ENCODE peak calls at places on chromosomes 1 and 21, in eight cellular contexts. P is tibial artery, O is endodermal cell, S is esophagus squamous epithelium, K is HCT116, X is IMR-90, N is stomach, B is colonic mucosa. H is an unnamed sample.

GRCh38 chr1:183590225-183591191 is at the start of gene NCF2:
- DNase-seq in P (no peak), O (no peak), S (no peak), K (no peak), X (peak), N (peak), B (no peak), H (no peak)

GRCh38 chr1:165928075-165928731 is 100.8 kb downstream of the UCK2 start:
- DNase-seq in P (no peak), O (peak), S (no peak), K (peak), X (peak), N (peak), B (peak), H (no peak)

GRCh38 chr1:45803299-45803780 is at the start of gene MAST2:
- DNase-seq in P (peak), O (peak), S (peak), K (peak), X (peak), N (peak), B (peak), H (peak)

GRCh38 chr1:31944205-31945089 is 6.3 kb upstream of the PTP4A2 start:
- DNase-seq in P (peak), O (peak), S (peak), K (peak), X (peak), N (peak), B (peak), H (peak)

GRCh38 chr1:205493241-205494085 is 11.0 kb upstream of the CDK18 start:
- DNase-seq in P (peak), O (no peak), S (no peak), K (no peak), X (peak), N (peak), B (no peak), H (no peak)

GRCh38 chr1:214264196-214264595 is 16.8 kb upstream of the SMYD2 start:
- DNase-seq in P (no peak), O (no peak), S (no peak), K (no peak), X (no peak), N (no peak), B (no peak), H (no peak)

GRCh38 chr1:192654607-192655389 is 18.9 kb downstream of the RGS13 start:
- DNase-seq in P (no peak), O (no peak), S (no peak), K (no peak), X (peak), N (no peak), B (no peak), H (no peak)

GRCh38 chr21:33821580-33822322 is 93.9 kb downstream of the ATP5PO start:
- DNase-seq in P (no peak), O (no peak), S (no peak), K (no peak), X (no peak), N (no peak), B (no peak), H (no peak)

GRCh38 chr1:204398197-204399125 is 13.2 kb downstream of the PPP1R15B start:
- DNase-seq in P (no peak), O (peak), S (no peak), K (peak), X (peak), N (peak), B (peak), H (no peak)

GRCh38 chr1:1079408-1080121 is 5.5 kb upstream of the RNF223 start:
- DNase-seq in P (peak), O (peak), S (no peak), K (peak), X (peak), N (peak), B (peak), H (peak)

GRCh38 chr21:36254106-36254941 is 65.7 kb upstream of the MORC3 start:
- DNase-seq in P (no peak), O (no peak), S (no peak), K (no peak), X (peak), N (no peak), B (peak), H (no peak)

GRCh38 chr1:94514095-94514727 is 27.3 kb downstream of the F3 start:
- DNase-seq in P (no peak), O (peak), S (no peak), K (peak), X (peak), N (no peak), B (peak), H (no peak)

GRCh38 chr1:240029418-240029817 is 62.3 kb upstream of the FMN2 start:
- DNase-seq in P (no peak), O (no peak), S (no peak), K (no peak), X (peak), N (no peak), B (no peak), H (no peak)

GRCh38 chr1:99849413-99849743 is 783 bp upstream of the AGL start:
- DNase-seq in P (no peak), O (no peak), S (no peak), K (no peak), X (no peak), N (no peak), B (peak), H (no peak)

GRCh38 chr1:208242829-208243521 is 1.2 kb downstream of the PLXNA2 start:
- DNase-seq in P (no peak), O (peak), S (no peak), K (no peak), X (no peak), N (peak), B (no peak), H (no peak)

GRCh38 chr1:225474986-225475820 is 47.4 kb upstream of the LBR start:
- DNase-seq in P (peak), O (peak), S (no peak), K (peak), X (peak), N (peak), B (peak), H (peak)

DNA sequence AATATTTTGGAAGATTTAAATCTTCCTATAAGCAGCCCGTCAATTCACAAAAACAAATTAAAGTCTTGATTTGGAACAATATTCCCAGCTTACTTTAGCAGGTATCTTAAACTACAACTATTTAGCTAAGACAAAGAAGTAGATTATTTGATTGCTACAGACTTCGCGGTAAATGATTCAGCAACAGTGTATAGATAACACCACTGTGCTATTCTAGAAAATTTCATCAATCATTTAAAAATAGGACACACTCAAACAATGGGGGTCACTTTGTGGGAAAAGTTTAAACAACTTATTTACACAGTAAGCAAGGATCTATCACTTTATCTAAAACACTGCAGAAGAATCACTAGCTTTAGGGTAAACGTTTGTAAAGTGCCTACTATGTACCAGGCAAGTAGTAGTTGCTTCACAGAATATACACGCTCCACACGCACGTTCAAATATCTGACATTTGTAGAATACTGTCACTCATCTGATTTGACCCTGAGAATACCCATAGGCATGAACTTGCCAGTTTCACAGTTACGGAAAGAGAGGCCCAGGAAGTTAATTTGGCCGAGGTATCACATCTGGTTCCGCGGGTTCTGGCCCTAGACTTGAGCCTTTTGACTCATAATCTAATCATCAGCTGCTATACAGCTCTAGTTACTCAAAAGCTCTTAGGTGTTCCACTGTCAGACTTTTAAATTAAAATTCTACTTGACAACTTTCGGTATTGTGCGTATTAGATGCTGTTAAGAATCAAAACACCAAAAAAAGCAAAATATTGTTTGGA is 876 bp downstream of the DENND2C start:
- DNase-seq in P (no peak), O (peak), S (no peak), K (no peak), X (peak), N (no peak), B (no peak), H (no peak)
- H3K27ac ChIP-seq in P (peak), O (no peak), S (peak), K (peak), X (no peak), N (peak), B (no peak), H (no peak)

GRCh38 chr1:55808263-55808662 is 593.1 kb upstream of the USP24 start:
- DNase-seq in P (no peak), O (no peak), S (no peak), K (no peak), X (no peak), N (no peak), B (no peak), H (no peak)

GRCh38 chr1:55800503-55800902 is 585.3 kb upstream of the USP24 start:
- DNase-seq in P (no peak), O (no peak), S (no peak), K (no peak), X (no peak), N (no peak), B (no peak), H (no peak)

DNA sequence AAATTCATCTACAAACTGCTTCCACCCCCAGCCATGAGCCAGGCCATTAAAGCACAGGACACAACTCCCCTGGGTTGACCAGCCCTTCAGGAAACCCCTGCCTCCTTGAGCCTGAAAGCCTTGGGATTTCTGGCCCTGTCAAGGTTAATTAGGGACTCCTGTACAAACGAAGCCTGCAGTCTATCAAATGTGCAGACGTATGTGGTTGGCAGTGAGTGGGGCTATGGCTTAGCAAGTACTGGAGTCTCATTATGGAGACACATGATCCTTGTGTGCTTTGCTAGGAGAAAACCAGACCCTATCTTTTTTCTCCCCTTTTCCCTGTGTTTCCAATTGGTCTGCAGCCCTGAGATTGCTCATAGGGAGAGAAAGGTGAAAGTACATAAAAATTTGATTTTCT is 588.3 kb upstream of the USP24 start:
- DNase-seq in P (no peak), O (no peak), S (no peak), K (no peak), X (no peak), N (no peak), B (no peak), H (no peak)
- H3K27ac ChIP-seq in P (no peak), O (no peak), S (no peak), K (no peak), X (no peak), N (no peak), B (no peak), H (no peak)

DNA sequence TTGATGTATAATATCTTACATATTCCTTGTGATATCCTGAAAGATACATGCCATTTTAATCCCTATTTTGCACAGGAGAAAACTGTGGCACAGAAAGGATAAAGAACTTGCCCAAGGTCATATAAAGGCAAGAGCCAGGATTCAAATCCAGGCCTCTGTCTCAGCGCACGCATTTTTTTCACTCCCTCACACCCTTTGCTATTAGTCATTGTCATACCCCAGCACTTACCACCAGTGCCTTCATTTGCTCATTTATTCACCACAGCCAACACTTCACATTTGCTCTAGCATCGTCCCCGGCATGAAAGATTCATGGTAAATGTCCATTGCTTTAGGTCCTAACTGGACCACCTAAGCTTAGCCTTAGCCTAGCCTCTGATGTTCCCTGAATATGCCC is 14.2 kb downstream of the ALX3 start:
- DNase-seq in P (no peak), O (no peak), S (no peak), K (no peak), X (no peak), N (no peak), B (no peak), H (no peak)
- H3K27ac ChIP-seq in P (no peak), O (no peak), S (no peak), K (no peak), X (no peak), N (no peak), B (peak), H (no peak)

DNA sequence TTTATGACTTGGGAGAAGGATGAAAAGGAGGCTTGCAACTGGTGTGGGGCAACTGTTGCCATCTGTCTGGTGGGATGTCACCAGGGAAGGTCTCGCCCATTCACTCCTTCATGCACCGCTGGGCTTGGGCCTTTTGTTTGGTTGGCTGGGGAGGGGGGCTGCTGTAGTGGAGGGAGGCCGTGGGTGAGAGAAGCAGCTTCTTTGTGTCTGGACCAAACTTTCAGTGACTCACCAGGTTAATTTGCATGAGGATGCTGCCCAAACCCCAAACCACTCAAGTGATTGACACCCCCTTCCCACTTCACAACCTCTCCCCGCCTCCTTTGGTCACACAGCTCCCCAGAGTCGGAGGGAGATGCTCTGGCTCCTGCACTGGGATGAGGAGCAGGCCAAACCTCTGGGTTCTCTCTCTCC is 19.7 kb downstream of the BTG2 start:
- DNase-seq in P (no peak), O (peak), S (no peak), K (no peak), X (no peak), N (no peak), B (no peak), H (no peak)
- H3K27ac ChIP-seq in P (peak), O (peak), S (peak), K (no peak), X (no peak), N (peak), B (peak), H (peak)

DNA sequence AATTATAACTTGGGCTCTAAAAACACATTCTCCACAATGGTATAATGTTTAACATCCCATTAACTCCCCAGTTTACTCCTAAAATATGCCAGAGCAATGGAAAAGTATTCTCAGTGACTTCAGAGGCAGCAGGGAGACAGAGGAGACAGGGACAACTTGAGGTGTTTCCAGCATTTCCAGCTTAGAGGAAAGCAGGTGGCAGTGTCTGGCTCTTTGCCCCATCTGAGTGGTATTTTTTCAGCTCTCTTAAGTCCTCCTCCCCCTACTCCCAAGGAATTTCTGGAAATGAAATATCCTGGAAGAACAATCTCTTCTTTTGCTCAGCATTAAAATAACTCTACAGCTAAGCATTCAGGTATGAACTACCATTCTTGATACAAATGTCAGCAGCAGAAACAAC is 10.8 kb upstream of the ERMAP start:
- DNase-seq in P (no peak), O (no peak), S (no peak), K (no peak), X (no peak), N (no peak), B (no peak), H (no peak)
- H3K27ac ChIP-seq in P (no peak), O (no peak), S (no peak), K (no peak), X (no peak), N (no peak), B (no peak), H (no peak)

GRCh38 chr1:235073331-235073967 is 55.2 kb downstream of the TOMM20 start:
- DNase-seq in P (no peak), O (no peak), S (no peak), K (no peak), X (no peak), N (peak), B (peak), H (peak)
- H3K27ac ChIP-seq in P (peak), O (no peak), S (peak), K (no peak), X (peak), N (peak), B (peak), H (peak)

GRCh38 chr1:25661043-25661807 is 44.6 kb downstream of the MAN1C1 start:
- DNase-seq in P (no peak), O (peak), S (no peak), K (no peak), X (peak), N (peak), B (peak), H (no peak)
- H3K27ac ChIP-seq in P (no peak), O (peak), S (peak), K (no peak), X (peak), N (no peak), B (peak), H (no peak)

DNA sequence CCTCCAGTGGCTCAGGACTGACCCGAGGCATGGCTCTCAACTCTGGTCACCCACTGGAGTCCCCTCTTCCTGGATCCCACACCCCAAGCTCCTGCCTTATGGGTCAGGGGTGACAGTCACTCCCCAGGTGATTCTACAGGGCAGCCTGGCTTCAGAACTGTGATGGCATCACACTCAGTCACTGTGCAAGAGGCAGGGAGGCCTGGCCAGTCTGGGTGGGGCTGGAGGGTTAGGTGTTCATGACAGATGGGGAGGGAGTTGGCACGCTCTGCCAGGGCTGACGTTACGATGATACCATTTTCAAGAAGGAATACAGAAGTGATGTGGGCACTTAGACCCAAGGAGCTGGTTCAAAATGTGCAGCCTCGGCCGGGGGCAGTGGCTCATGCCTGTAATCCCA is 25.2 kb upstream of the ABCG1 start:
- DNase-seq in P (no peak), O (no peak), S (no peak), K (no peak), X (no peak), N (no peak), B (peak), H (no peak)
- H3K27ac ChIP-seq in P (no peak), O (no peak), S (no peak), K (no peak), X (no peak), N (no peak), B (no peak), H (no peak)

GRCh38 chr1:42993631-42994121 is 35.0 kb upstream of the SLC2A1 start:
- DNase-seq in P (no peak), O (peak), S (no peak), K (no peak), X (no peak), N (no peak), B (no peak), H (no peak)
- H3K27ac ChIP-seq in P (no peak), O (no peak), S (no peak), K (no peak), X (no peak), N (no peak), B (no peak), H (no peak)

GRCh38 chr21:25688284-25689035 is 46.2 kb downstream of the ATP5PF start:
- DNase-seq in P (no peak), O (no peak), S (no peak), K (no peak), X (no peak), N (no peak), B (no peak), H (no peak)
- H3K27ac ChIP-seq in P (no peak), O (no peak), S (peak), K (no peak), X (no peak), N (no peak), B (no peak), H (no peak)